ENCODE peak calls at places on chromosome 22, in nine cellular contexts. H is A549, J is colonic mucosa, T is lower lobe of right lung, V is Caco-2, S is cardiac fibroblast, Q is endothelial cell, F is tibial artery, U is endodermal cell. I is an unnamed sample.

GRCh38 chr22:41915035-41915782 is at the start of gene SHISA8:
- DNase-seq in H (no peak), J (peak; percentile 58), T (no peak), V (peak; percentile 28), S (peak; percentile 56), Q (peak; percentile 64), F (no peak), U (peak; percentile 83), I (no peak)

GRCh38 chr22:49207008-49207775 is 620.5 kb downstream of the BRD1 start:
- DNase-seq in H (no peak), J (no peak), T (no peak), V (peak; percentile 12), S (no peak), Q (no peak), F (peak; percentile 27), U (peak; percentile 17), I (no peak)

GRCh38 chr22:19176175-19176630 is 2.3 kb downstream of the SLC25A1 start:
- DNase-seq in H (no peak), J (no peak), T (no peak), V (no peak), S (no peak), Q (no peak), F (no peak), U (peak; percentile 63), I (no peak)

GRCh38 chr22:17638182-17638431 is 450 bp upstream of the BCL2L13 start:
- DNase-seq in H (peak; percentile 33), J (no peak), T (no peak), V (no peak), S (no peak), Q (no peak), F (no peak), U (no peak), I (peak; percentile 35)

GRCh38 chr22:19869497-19870152 is 15.0 kb upstream of the GNB1L start:
- DNase-seq in H (no peak), J (peak; percentile 17), T (peak; percentile 31), V (no peak), S (no peak), Q (no peak), F (peak; percentile 42), U (peak; percentile 44), I (no peak)

GRCh38 chr22:48630444-48630777 is 1197.3 kb downstream of the BRD1 start:
- DNase-seq in H (no peak), J (no peak), T (no peak), V (no peak), S (no peak), Q (no peak), F (no peak), U (no peak), I (no peak)

GRCh38 chr22:34761111-34761510 is 304.8 kb upstream of the ISX start:
- DNase-seq in H (no peak), J (no peak), T (no peak), V (no peak), S (no peak), Q (no peak), F (no peak), U (no peak), I (no peak)

GRCh38 chr22:20021196-20022181 is 579 bp downstream of the TANGO2 start:
- DNase-seq in H (no peak), J (peak; percentile 47), T (peak; percentile 85), V (no peak), S (peak; percentile 63), Q (no peak), F (peak; percentile 94), U (peak; percentile 68), I (no peak)

GRCh38 chr22:23791737-23792645 is 5.2 kb downstream of the SMARCB1 start:
- DNase-seq in H (no peak), J (no peak), T (peak; percentile 29), V (no peak), S (no peak), Q (no peak), F (no peak), U (no peak), I (no peak)

GRCh38 chr22:33438273-33438672 is 380.1 kb upstream of the SYN3 start:
- DNase-seq in H (peak; percentile 54), J (no peak), T (no peak), V (no peak), S (peak; percentile 51), Q (no peak), F (no peak), U (no peak), I (no peak)

GRCh38 chr22:18005201-18005926 is 19.0 kb downstream of the MICAL3 start:
- DNase-seq in H (no peak), J (no peak), T (no peak), V (no peak), S (no peak), Q (no peak), F (no peak), U (no peak), I (no peak)

GRCh38 chr22:48664586-48664985 is 1163.1 kb downstream of the BRD1 start:
- DNase-seq in H (no peak), J (no peak), T (no peak), V (no peak), S (no peak), Q (no peak), F (no peak), U (no peak), I (no peak)

GRCh38 chr22:35089139-35089538 is 23.2 kb downstream of the ISX start:
- DNase-seq in H (no peak), J (no peak), T (no peak), V (no peak), S (no peak), Q (no peak), F (no peak), U (no peak), I (no peak)

GRCh38 chr22:32200752-32201151 is 4.1 kb downstream of the RFPL2 start:
- DNase-seq in H (no peak), J (no peak), T (no peak), V (no peak), S (no peak), Q (no peak), F (no peak), U (no peak), I (no peak)

GRCh38 chr22:24498826-24499225 is 3.7 kb downstream of the UPB1 start:
- DNase-seq in H (no peak), J (no peak), T (no peak), V (no peak), S (no peak), Q (no peak), F (no peak), U (peak; percentile 51), I (no peak)

GRCh38 chr22:32531228-32531627 is 56.6 kb downstream of the FBXO7 start:
- DNase-seq in H (no peak), J (no peak), T (no peak), V (no peak), S (no peak), Q (no peak), F (no peak), U (no peak), I (no peak)

GRCh38 chr22:25388866-25389540 is 169.6 kb downstream of the CRYBB2 start:
- DNase-seq in H (no peak), J (no peak), T (no peak), V (no peak), S (no peak), Q (no peak), F (no peak), U (no peak), I (no peak)

GRCh38 chr22:22208657-22209056 is 35.9 kb upstream of the VPREB1 start:
- DNase-seq in H (no peak), J (no peak), T (no peak), V (no peak), S (no peak), Q (no peak), F (no peak), U (no peak), I (no peak)
- TF ChIP-seq CTCF in H (no peak), J (no peak), T (no peak), V (no peak), S (no peak), Q (no peak), F (no peak), U (no peak), I (no peak)

GRCh38 chr22:39959640-39960447 is at the start of gene TMA7B:
- DNase-seq in H (peak; percentile 15), J (no peak), T (no peak), V (no peak), S (peak; percentile 57), Q (peak; percentile 42), F (no peak), U (peak; percentile 85), I (no peak)
- TF ChIP-seq CTCF in H (no peak), J (no peak), T (peak; percentile 22), V (no peak), S (peak; percentile 38), Q (no peak), F (no peak), U (peak; percentile 69), I (no peak)

DNA sequence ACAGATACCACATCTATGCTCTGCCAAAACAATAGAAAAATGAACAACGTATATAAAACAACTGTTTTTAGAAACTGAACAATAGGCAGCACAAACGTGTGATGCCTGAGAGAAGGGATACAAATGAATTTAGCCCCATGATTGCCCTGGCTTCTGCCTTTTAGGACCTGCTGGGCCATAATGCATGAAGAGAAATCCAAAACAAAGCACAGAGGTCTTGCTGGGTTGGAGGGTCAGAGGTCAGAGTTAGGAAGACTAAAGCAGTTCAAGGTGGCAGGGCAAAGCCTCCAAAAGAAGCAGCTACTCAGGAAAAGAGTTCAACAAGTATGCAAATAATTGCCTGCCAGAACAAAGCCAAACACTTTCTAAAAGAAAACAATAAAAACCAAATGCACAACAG is 138.5 kb downstream of the TTC28 start:
- DNase-seq in H (no peak), J (no peak), T (no peak), V (no peak), S (no peak), Q (no peak), F (no peak), U (no peak), I (no peak)
- TF ChIP-seq CTCF in H (no peak), J (no peak), T (no peak), V (no peak), S (no peak), Q (no peak), F (no peak), U (no peak), I (no peak)

GRCh38 chr22:42960146-42960509 is 54.8 kb downstream of the PACSIN2 start:
- DNase-seq in H (no peak), J (no peak), T (no peak), V (no peak), S (no peak), Q (no peak), F (no peak), U (peak; percentile 46), I (no peak)
- TF ChIP-seq CTCF in H (no peak), J (no peak), T (no peak), V (no peak), S (no peak), Q (no peak), F (no peak), U (no peak), I (no peak)